ENCODE peak calls at places on chromosome 7, in ten cellular contexts. E, Z, D, G, X, J, U, S, V and I are unnamed samples.

GRCh38 chr7:107622429-107622828 is 38.2 kb upstream of the SLC26A4 start:
- DNase-seq in E (no peak), Z (no peak), D (no peak), G (no peak), X (no peak), J (peak), U (peak), S (no peak), V (no peak), I (no peak)

GRCh38 chr7:135326636-135327280 is 93.1 kb downstream of the STRA8 start:
- DNase-seq in E (no peak), Z (peak), D (no peak), G (no peak), X (no peak), J (no peak), U (no peak), S (peak), V (no peak), I (no peak)

GRCh38 chr7:35596061-35596460 is 98.9 kb downstream of the HERPUD2 start:
- DNase-seq in E (no peak), Z (no peak), D (no peak), G (no peak), X (no peak), J (peak), U (no peak), S (no peak), V (no peak), I (no peak)

GRCh38 chr7:44064791-44065430 is 456 bp downstream of the PGAM2 start:
- DNase-seq in E (no peak), Z (no peak), D (no peak), G (no peak), X (no peak), J (no peak), U (no peak), S (no peak), V (no peak), I (no peak)

GRCh38 chr7:82745117-82745516 is 301.5 kb upstream of the CACNA2D1 start:
- DNase-seq in E (no peak), Z (no peak), D (no peak), G (no peak), X (no peak), J (no peak), U (no peak), S (no peak), V (no peak), I (no peak)

GRCh38 chr7:44609829-44610228 is 3.4 kb downstream of the OGDH start:
- DNase-seq in E (no peak), Z (no peak), D (no peak), G (no peak), X (no peak), J (no peak), U (no peak), S (no peak), V (no peak), I (no peak)

GRCh38 chr7:54560726-54561125 is 18.6 kb downstream of the VSTM2A start:
- DNase-seq in E (no peak), Z (no peak), D (no peak), G (no peak), X (no peak), J (no peak), U (no peak), S (no peak), V (no peak), I (no peak)

GRCh38 chr7:27602766-27603165 is 59.9 kb downstream of the HIBADH start:
- DNase-seq in E (no peak), Z (no peak), D (no peak), G (no peak), X (no peak), J (no peak), U (no peak), S (no peak), V (no peak), I (no peak)

GRCh38 chr7:70459546-70459945 is 672.4 kb upstream of the GALNT17 start:
- DNase-seq in E (no peak), Z (no peak), D (no peak), G (no peak), X (no peak), J (no peak), U (no peak), S (no peak), V (no peak), I (no peak)

GRCh38 chr7:46810986-46811385 is 770.9 kb downstream of the TNS3 start:
- DNase-seq in E (no peak), Z (no peak), D (no peak), G (no peak), X (no peak), J (no peak), U (peak), S (no peak), V (no peak), I (no peak)